ENCODE peak calls at places on chromosomes 6 and 20, in eight cellular contexts. B is GM23248; O is heart right ventricle; L is CD8-positive, alpha-beta T cell; J is breast epithelium; T is foreskin keratinocyte; D is SJCRH30; K is OCI-LY7. N is an unnamed sample.

GRCh38 chr6:36678488-36679042 is at the start of gene CDKN1A:
- DNase-seq in B (peak; percentile 97), O (peak; percentile 93), L (peak; percentile 73), J (peak; percentile 88), T (peak; percentile 73), D (peak; percentile 92), K (peak; percentile 33), N (peak; percentile 94)

GRCh38 chr20:46491354-46491753 is 22.0 kb downstream of the ZNF334 start:
- DNase-seq in B (no peak), O (no peak), L (no peak), J (no peak), T (no peak), D (no peak), K (no peak), N (no peak)

GRCh38 chr6:169826697-169827096 is 75.3 kb downstream of the ERMARD start:
- DNase-seq in B (no peak), O (no peak), L (no peak), J (no peak), T (no peak), D (no peak), K (no peak), N (no peak)

GRCh38 chr6:106692112-106692822 is 62.9 kb downstream of the QRSL1 start:
- DNase-seq in B (peak; percentile 74), O (no peak), L (no peak), J (peak; percentile 70), T (peak; percentile 45), D (no peak), K (no peak), N (peak; percentile 66)

GRCh38 chr6:131909408-131910218 is 41.6 kb downstream of the CCN2 start:
- DNase-seq in B (peak; percentile 72), O (no peak), L (peak; percentile 60), J (peak; percentile 65), T (peak; percentile 56), D (peak; percentile 72), K (peak; percentile 79), N (peak; percentile 65)

GRCh38 chr6:24431045-24431451 is 28.3 kb downstream of the MRS2 start:
- DNase-seq in B (peak; percentile 65), O (no peak), L (no peak), J (no peak), T (peak; percentile 29), D (peak; percentile 11), K (peak; percentile 58), N (peak; percentile 31)

GRCh38 chr6:47200536-47201334 is 109.0 kb downstream of the TNFRSF21 start:
- DNase-seq in B (no peak), O (no peak), L (no peak), J (no peak), T (peak; percentile 94), D (no peak), K (no peak), N (no peak)

GRCh38 chr6:73728548-73729205 is 32.7 kb downstream of the CD109 start:
- DNase-seq in B (no peak), O (no peak), L (no peak), J (no peak), T (no peak), D (no peak), K (no peak), N (no peak)

GRCh38 chr20:62953839-62954703 is 1.6 kb downstream of the SLC17A9 start:
- DNase-seq in B (peak; percentile 92), O (peak; percentile 66), L (peak; percentile 83), J (no peak), T (no peak), D (peak; percentile 92), K (peak; percentile 96), N (peak; percentile 28)

GRCh38 chr6:4496284-4496683 is 279.9 kb upstream of the CDYL start:
- DNase-seq in B (no peak), O (no peak), L (no peak), J (no peak), T (peak; percentile 55), D (no peak), K (no peak), N (no peak)

DNA sequence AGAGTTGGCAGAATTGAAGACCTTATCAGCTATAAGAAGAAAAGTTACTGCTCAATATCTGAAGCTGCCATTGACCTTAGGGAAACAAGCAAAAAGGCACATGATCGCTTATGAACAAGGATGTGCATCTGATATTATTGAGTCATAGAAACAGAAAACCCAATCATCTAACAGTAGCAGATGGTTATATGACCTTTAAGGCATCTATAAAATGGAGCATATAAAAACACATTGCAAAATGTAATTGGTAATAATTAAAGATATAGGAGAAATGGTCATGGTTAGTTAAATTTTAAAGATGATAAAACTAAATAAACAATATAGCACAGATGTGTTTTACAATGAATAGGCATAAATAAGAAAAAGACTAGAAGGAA is 260.1 kb upstream of the TAB2 start:
- DNase-seq in B (no peak), O (no peak), L (no peak), J (no peak), T (no peak), D (no peak), K (no peak), N (no peak)
- H3K4me1 ChIP-seq in B (no peaks in the 10 kb centered on the region), O (peaks cover 19% of the 10 kb centered on the region), L (peaks cover 28% of the 10 kb centered on the region), J (no peaks in the 10 kb centered on the region), T (no peaks in the 10 kb centered on the region), D (peaks cover 42% of the 10 kb centered on the region), K (peaks cover 11% of the 10 kb centered on the region), N (peaks cover 40% of the 10 kb centered on the region)

GRCh38 chr6:33204165-33204414 is 365 bp upstream of the HSD17B8 start:
- DNase-seq in B (no peak), O (no peak), L (no peak), J (no peak), T (no peak), D (no peak), K (no peak), N (no peak)
- H3K27ac ChIP-seq in B (peak overlapping the region; percentile 92), O (peak overlapping the region; percentile 85), L (peak overlapping the region; percentile 59), J (peak overlapping the region; percentile 81), T (no peak overlapping the region), D (no peak overlapping the region), K (peak overlapping the region; percentile 9), N (no peak overlapping the region)

GRCh38 chr20:34024733-34025351 is 31.1 kb downstream of the RALY start:
- DNase-seq in B (no peak), O (no peak), L (no peak), J (no peak), T (no peak), D (no peak), K (no peak), N (no peak)

GRCh38 chr20:34018166-34018565 is 24.5 kb downstream of the RALY start:
- DNase-seq in B (no peak), O (no peak), L (no peak), J (no peak), T (no peak), D (no peak), K (no peak), N (no peak)

GRCh38 chr20:34023937-34024732 is 30.4 kb downstream of the RALY start:
- DNase-seq in B (no peak), O (no peak), L (no peak), J (no peak), T (no peak), D (peak; percentile 81), K (no peak), N (no peak)

GRCh38 chr20:34022843-34023234 is 29.1 kb downstream of the RALY start:
- DNase-seq in B (no peak), O (no peak), L (no peak), J (no peak), T (no peak), D (no peak), K (no peak), N (no peak)

GRCh38 chr20:34022154-34022842 is 28.6 kb downstream of the RALY start:
- DNase-seq in B (peak; percentile 26), O (no peak), L (no peak), J (no peak), T (peak; percentile 15), D (peak; percentile 26), K (peak; percentile 68), N (no peak)
- H3K4me1 ChIP-seq in B (peaks cover 19% of the 10 kb centered on the region), O (peaks cover 43% of the 10 kb centered on the region), L (peaks cover 34% of the 10 kb centered on the region), J (no peaks in the 10 kb centered on the region), T (peaks cover 33% of the 10 kb centered on the region), D (peaks cover 43% of the 10 kb centered on the region), K (peaks cover 56% of the 10 kb centered on the region), N (peaks cover 24% of the 10 kb centered on the region)

DNA sequence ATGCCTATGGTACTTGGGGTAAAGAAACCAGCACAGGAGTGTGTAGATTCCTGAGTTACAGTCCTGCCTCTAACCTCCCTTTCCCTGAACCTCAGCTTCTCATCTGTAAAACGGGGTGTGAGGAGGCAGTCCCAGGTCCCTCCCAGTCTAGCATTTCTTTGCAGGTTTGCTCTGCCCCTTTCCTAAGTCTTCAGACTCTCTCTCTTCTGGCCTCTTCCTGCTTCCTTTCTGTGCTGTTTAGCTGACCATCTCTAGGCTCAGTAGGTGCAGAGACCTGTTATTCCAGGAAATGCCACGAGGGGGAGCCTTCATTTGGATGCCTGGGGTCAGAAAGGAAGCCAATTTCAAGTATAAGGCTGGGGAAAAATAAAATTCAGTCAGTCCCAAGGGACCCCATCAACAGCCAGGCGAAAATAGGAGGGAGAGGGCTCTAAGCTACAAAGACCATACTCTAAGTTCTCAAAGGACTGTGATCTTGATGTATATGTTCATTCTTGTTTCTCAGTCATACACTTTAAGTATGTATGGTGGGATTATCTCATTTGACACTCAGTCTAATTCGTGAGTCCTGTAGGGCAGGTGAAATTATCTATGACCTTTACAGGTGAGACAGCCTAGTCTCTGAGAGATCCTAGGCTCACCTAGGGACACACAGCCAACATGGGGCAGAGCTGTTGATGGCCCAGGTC is 89.1 kb downstream of the NCR2 start:
- DNase-seq in B (peak; percentile 74), O (peak; percentile 58), L (peak; percentile 72), J (peak; percentile 79), T (peak; percentile 48), D (peak; percentile 73), K (peak; percentile 77), N (peak; percentile 80)
- H3K27ac ChIP-seq in B (no peak overlapping the region), O (no peak overlapping the region), L (no peak overlapping the region), J (no peak overlapping the region), T (no peak overlapping the region), D (no peak overlapping the region), K (no peak overlapping the region), N (no peak overlapping the region)

GRCh38 chr6:11198663-11199603 is 33.5 kb downstream of the NEDD9 start:
- DNase-seq in B (no peak), O (no peak), L (peak; percentile 55), J (no peak), T (no peak), D (no peak), K (no peak), N (no peak)
- H3K4me1 ChIP-seq in B (peaks cover 39% of the 10 kb centered on the region), O (peaks cover 33% of the 10 kb centered on the region), L (peaks cover 16% of the 10 kb centered on the region), J (no peaks in the 10 kb centered on the region), T (peaks cover 12% of the 10 kb centered on the region), D (peaks cover 12% of the 10 kb centered on the region), K (no peaks in the 10 kb centered on the region), N (peaks cover 92% of the 10 kb centered on the region)

DNA sequence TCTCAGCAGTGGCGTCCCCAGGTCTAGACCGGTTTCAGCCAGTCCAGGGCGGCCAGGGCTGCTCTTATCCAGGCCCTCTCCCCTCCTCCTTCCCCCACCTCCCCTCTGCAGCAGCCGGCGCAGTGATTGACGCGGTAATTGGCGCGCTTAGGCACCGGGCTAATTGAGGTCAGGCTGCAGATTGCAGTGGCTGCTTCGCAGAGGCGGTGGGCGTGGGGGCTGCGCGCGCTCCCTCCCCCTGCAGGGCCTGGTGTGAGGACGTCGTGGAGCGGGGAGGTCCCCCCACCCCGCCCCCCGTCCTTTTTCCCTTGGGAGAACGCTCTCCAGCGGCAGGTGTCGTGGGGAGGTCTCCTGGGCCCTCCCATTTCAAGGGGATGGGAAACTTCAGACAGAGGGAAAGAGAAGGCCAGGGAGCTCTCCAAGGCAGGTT is 70.4 kb upstream of the BLCAP start:
- DNase-seq in B (no peak), O (no peak), L (no peak), J (no peak), T (no peak), D (no peak), K (no peak), N (no peak)
- H3K27ac ChIP-seq in B (no peak overlapping the region), O (no peak overlapping the region), L (no peak overlapping the region), J (no peak overlapping the region), T (no peak overlapping the region), D (no peak overlapping the region), K (no peak overlapping the region), N (no peak overlapping the region)

GRCh38 chr6:159969921-159970320 is 1.0 kb downstream of the IGF2R start:
- DNase-seq in B (peak; percentile 82), O (no peak), L (no peak), J (no peak), T (peak; percentile 59), D (peak; percentile 83), K (peak; percentile 21), N (peak; percentile 71)
- H3K4me1 ChIP-seq in B (peaks cover 19% of the 10 kb centered on the region), O (peaks cover 39% of the 10 kb centered on the region), L (peaks cover 48% of the 10 kb centered on the region), J (no peaks in the 10 kb centered on the region), T (peaks cover 29% of the 10 kb centered on the region), D (peaks cover 31% of the 10 kb centered on the region), K (peaks cover 17% of the 10 kb centered on the region), N (peaks cover 16% of the 10 kb centered on the region)